ENCODE peak calls at places on chromosomes 7 and 10, in six cellular contexts. H is stimulated activated CD4-positive, alpha-beta T cell treated with anti-CD3 and anti-CD28 coated beads, Interleukin-4, amount 100 ng/mL, for 1 hour; N is posterior cingulate gyrus; L is GM23248; U is activated naive CD4-positive, alpha-beta T cell treated with anti-CD3 and anti-CD28 coated beads for 36 hours; W is NCI-H1105 treated with DMSO at 0.1 percent for 48 hours. M is an unnamed sample.

GRCh38 chr7:85685901-85686300 is 499.0 kb upstream of the SEMA3D start:
- DNase-seq in H (no peak), N (no peak), L (peak; percentile 53), U (no peak), W (no peak), M (no peak)

GRCh38 chr7:152351168-152351567 is 84.6 kb downstream of the KMT2C start:
- DNase-seq in H (no peak), N (no peak), L (no peak), U (no peak), W (no peak), M (no peak)

GRCh38 chr10:49140306-49141175 is 6.7 kb upstream of the FAM170B start:
- DNase-seq in H (no peak), N (no peak), L (peak; percentile 51), U (no peak), W (no peak), M (peak; percentile 22)

GRCh38 chr7:128404826-128405344 is 4.9 kb downstream of the IMPDH1 start:
- DNase-seq in H (no peak), N (no peak), L (peak; percentile 64), U (peak; percentile 30), W (no peak), M (no peak)

GRCh38 chr10:24858244-24858907 is 94.0 kb downstream of the PRTFDC1 start:
- DNase-seq in H (no peak), N (no peak), L (peak; percentile 77), U (no peak), W (no peak), M (no peak)

GRCh38 chr10:115093776-115094361 is 704 bp downstream of the ATRNL1 start:
- DNase-seq in H (no peak), N (peak; percentile 9), L (peak; percentile 2), U (peak; percentile 10), W (peak; percentile 21), M (peak; percentile 11)

GRCh38 chr10:11068861-11069633 is 51.4 kb downstream of the CELF2 start:
- DNase-seq in H (no peak), N (no peak), L (peak; percentile 6), U (no peak), W (no peak), M (no peak)

GRCh38 chr7:110544199-110544598 is 546.7 kb upstream of the LRRN3 start:
- DNase-seq in H (no peak), N (no peak), L (no peak), U (no peak), W (no peak), M (no peak)

GRCh38 chr7:131284702-131285419 is 42.8 kb upstream of the MKLN1 start:
- DNase-seq in H (no peak), N (peak; percentile 28), L (peak; percentile 69), U (no peak), W (no peak), M (peak; percentile 66)

GRCh38 chr10:122158362-122158761 is 112.7 kb upstream of the BTBD16 start:
- DNase-seq in H (no peak), N (no peak), L (no peak), U (no peak), W (no peak), M (no peak)

GRCh38 chr7:21912305-21912704 is 33.4 kb downstream of the CDCA7L start:
- DNase-seq in H (no peak), N (peak; percentile 12), L (peak; percentile 93), U (no peak), W (no peak), M (peak; percentile 80)

GRCh38 chr10:93222211-93222754 is 148.6 kb downstream of the CYP26A1 start:
- DNase-seq in H (no peak), N (no peak), L (peak; percentile 11), U (no peak), W (no peak), M (no peak)

GRCh38 chr7:132882714-132883428 is 199.0 kb downstream of the CHCHD3 start:
- DNase-seq in H (peak; percentile 9), N (no peak), L (no peak), U (peak; percentile 65), W (no peak), M (no peak)